ENCODE peak calls at places on chromosomes 7 and 10, in five cellular contexts. D is breast epithelium, B is IMR-90, Q is adrenal gland, X is stomach. W is an unnamed sample.
A peak's percentile ranks its signal among the peaks of the same experiment; 100 is the strongest.

GRCh38 chr7:16695621-16696237 is 49.7 kb downstream of the BZW2 start:
- DNase-seq in D (peak; percentile 36), B (peak; percentile 73), Q (peak; percentile 77), X (peak; percentile 37), W (no peak)

GRCh38 chr10:44948713-44949112 is 10.9 kb upstream of the RASSF4 start:
- DNase-seq in D (no peak), B (no peak), Q (peak; percentile 15), X (no peak), W (no peak)

GRCh38 chr7:100048680-100049079 is 894 bp upstream of the ZSCAN21 start:
- DNase-seq in D (no peak), B (no peak), Q (no peak), X (no peak), W (no peak)

GRCh38 chr7:1938788-1939433 is 268.8 kb downstream of the ELFN1 start:
- DNase-seq in D (no peak), B (no peak), Q (no peak), X (no peak), W (no peak)

GRCh38 chr7:23018747-23019146 is 4.8 kb upstream of the HYCC1 start:
- DNase-seq in D (no peak), B (peak; percentile 36), Q (no peak), X (no peak), W (no peak)

GRCh38 chr7:70684173-70684572 is 447.8 kb upstream of the GALNT17 start:
- DNase-seq in D (no peak), B (no peak), Q (no peak), X (no peak), W (no peak)

GRCh38 chr10:76175533-76176165 is 744.2 kb downstream of the LRMDA start:
- DNase-seq in D (no peak), B (no peak), Q (no peak), X (no peak), W (no peak)

GRCh38 chr7:22675917-22676343 is 51.1 kb upstream of the IL6 start:
- DNase-seq in D (no peak), B (peak; percentile 86), Q (no peak), X (no peak), W (no peak)

GRCh38 chr7:153090757-153091156 is 331.2 kb downstream of the ACTR3B start:
- DNase-seq in D (no peak), B (no peak), Q (no peak), X (no peak), W (no peak)

GRCh38 chr7:90931996-90932912 is 332.0 kb upstream of the FZD1 start:
- DNase-seq in D (no peak), B (no peak), Q (no peak), X (no peak), W (no peak)

GRCh38 chr7:152543801-152544200 is 108.0 kb upstream of the KMT2C start:
- DNase-seq in D (no peak), B (no peak), Q (no peak), X (no peak), W (no peak)

GRCh38 chr7:8175929-8176369 is 86.0 kb downstream of the ICA1 start:
- DNase-seq in D (no peak), B (no peak), Q (no peak), X (no peak), W (no peak)

GRCh38 chr7:73623798-73624668 is at the start of gene MLXIPL:
- DNase-seq in D (peak; percentile 74), B (no peak), Q (peak; percentile 91), X (peak; percentile 93), W (peak; percentile 80)

GRCh38 chr10:110755781-110756180 is 111.6 kb downstream of the RBM20 start:
- DNase-seq in D (no peak), B (no peak), Q (no peak), X (no peak), W (no peak)

GRCh38 chr7:27840314-27840713 is 100.4 kb downstream of the TAX1BP1 start:
- DNase-seq in D (no peak), B (no peak), Q (no peak), X (no peak), W (no peak)

GRCh38 chr7:33539198-33539597 is 366.1 kb upstream of the BMPER start:
- DNase-seq in D (no peak), B (no peak), Q (no peak), X (no peak), W (no peak)

GRCh38 chr10:80204801-80205477 is 398 bp downstream of the ANXA11 start:
- DNase-seq in D (no peak), B (peak; percentile 30), Q (no peak), X (peak; percentile 48), W (peak; percentile 66)

GRCh38 chr7:81501220-81501619 is 268.6 kb downstream of the HGF start:
- DNase-seq in D (no peak), B (peak; percentile 81), Q (no peak), X (no peak), W (no peak)

GRCh38 chr7:44808914-44809393 is 12.5 kb downstream of the PPIA start:
- DNase-seq in D (no peak), B (no peak), Q (no peak), X (no peak), W (no peak)

GRCh38 chr10:50623299-50624153 is at the start of gene SGMS1:
- DNase-seq in D (peak; percentile 72), B (peak; percentile 83), Q (peak; percentile 91), X (peak; percentile 89), W (peak; percentile 92)

GRCh38 chr10:117539903-117540639 is 2.5 kb upstream of the EMX2 start:
- DNase-seq in D (no peak), B (no peak), Q (no peak), X (no peak), W (no peak)

GRCh38 chr10:98632456-98633150 is 185.9 kb upstream of the HPS1 start:
- DNase-seq in D (no peak), B (no peak), Q (no peak), X (no peak), W (no peak)

GRCh38 chr7:130276796-130277762 is 10.4 kb downstream of the CPA2 start:
- DNase-seq in D (no peak), B (peak; percentile 78), Q (no peak), X (no peak), W (no peak)

GRCh38 chr7:82805527-82805960 is 357.1 kb downstream of the PCLO start:
- DNase-seq in D (no peak), B (peak; percentile 95), Q (no peak), X (no peak), W (no peak)

GRCh38 chr7:79434867-79435266 is 18.6 kb downstream of the MAGI2 start:
- DNase-seq in D (no peak), B (no peak), Q (no peak), X (no peak), W (no peak)

GRCh38 chr7:37352974-37353948 is 95.4 kb downstream of the ELMO1 start:
- DNase-seq in D (no peak), B (no peak), Q (no peak), X (no peak), W (no peak)

GRCh38 chr7:118573065-118573464 is 348.6 kb downstream of the ANKRD7 start:
- DNase-seq in D (no peak), B (no peak), Q (peak; percentile 90), X (no peak), W (no peak)

GRCh38 chr10:132515811-132516726 is 21.5 kb upstream of the INPP5A start:
- DNase-seq in D (no peak), B (no peak), Q (peak; percentile 49), X (peak; percentile 8), W (peak; percentile 67)
- H3K4me1 ChIP-seq in D (peaks cover 28% of the 10 kb centered on the region), B (peaks cover 27% of the 10 kb centered on the region), Q (peaks cover 50% of the 10 kb centered on the region), X (peaks cover 57% of the 10 kb centered on the region), W (no peaks in the 10 kb centered on the region)

GRCh38 chr10:26697163-26697921 is at the start of gene PDSS1:
- DNase-seq in D (peak; percentile 26), B (peak; percentile 50), Q (peak; percentile 82), X (peak; percentile 75), W (peak; percentile 84)
- TF ChIP-seq POLR2A in D (no peak), B (no peak), Q (peak; percentile 48), X (no peak), W (peak; percentile 38)

GRCh38 chr10:52874541-52874940 is 102.0 kb upstream of the MBL2 start:
- DNase-seq in D (no peak), B (no peak), Q (no peak), X (no peak), W (no peak)
- H3K4me1 ChIP-seq in D (no peaks in the 10 kb centered on the region), B (no peaks in the 10 kb centered on the region), Q (no peaks in the 10 kb centered on the region), X (no peaks in the 10 kb centered on the region), W (no peaks in the 10 kb centered on the region)

DNA sequence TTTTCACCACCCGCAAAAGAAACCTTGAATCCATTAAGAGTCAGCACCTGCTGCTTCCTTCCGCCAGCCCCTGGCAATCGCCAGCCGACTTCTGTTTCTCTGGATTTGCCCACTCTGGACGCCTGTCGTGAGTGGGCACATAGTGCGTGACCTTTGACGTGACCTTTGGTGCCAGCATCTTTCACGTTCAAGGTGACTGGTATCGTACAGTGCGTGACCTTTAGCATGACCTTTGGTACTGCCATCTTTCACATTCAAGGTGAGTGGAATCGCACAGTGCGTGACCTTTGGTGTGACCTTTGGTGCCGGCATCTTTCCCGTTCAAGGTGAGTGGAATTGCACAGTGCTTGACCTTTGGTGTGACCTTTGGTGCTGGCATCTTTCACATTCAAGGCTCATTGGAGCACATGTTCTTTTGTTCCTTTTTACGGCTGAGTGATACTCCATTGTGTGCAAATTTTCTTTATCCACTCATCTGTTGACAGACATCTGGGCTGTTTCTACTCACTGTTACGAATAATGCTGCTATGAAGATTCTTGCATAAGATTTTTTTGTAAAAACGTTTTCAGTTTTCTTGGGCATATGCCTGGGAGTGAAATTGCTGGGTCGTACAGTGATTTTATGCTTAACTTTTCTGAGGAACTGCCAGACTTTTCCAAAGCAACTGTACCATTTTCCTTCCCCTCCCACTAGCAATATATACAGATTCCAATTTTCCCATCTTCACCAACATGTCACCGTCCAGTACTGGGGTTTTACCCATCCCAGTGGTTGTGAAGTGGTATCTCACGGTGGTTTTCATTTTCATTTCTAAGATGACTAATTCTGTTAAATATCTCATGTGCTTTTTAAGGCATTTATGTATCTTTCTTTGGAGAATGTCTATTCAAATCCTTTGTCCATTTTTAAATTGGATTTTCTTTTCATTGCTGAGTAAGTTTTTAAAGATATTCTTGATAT is 145.3 kb downstream of the DIP2C start:
- DNase-seq in D (no peak), B (no peak), Q (peak; percentile 7), X (no peak), W (peak; percentile 40)
- TF ChIP-seq POLR2A in D (no peak), B (no peak), Q (no peak), X (no peak), W (no peak)

GRCh38 chr10:28796606-28797512 is 119.5 kb downstream of the BAMBI start:
- DNase-seq in D (no peak), B (peak; percentile 83), Q (peak; percentile 90), X (peak; percentile 34), W (no peak)
- H3K4me1 ChIP-seq in D (no peaks in the 10 kb centered on the region), B (peaks cover 2% of the 10 kb centered on the region), Q (peaks cover 13% of the 10 kb centered on the region), X (peaks cover 6% of the 10 kb centered on the region), W (no peaks in the 10 kb centered on the region)

GRCh38 chr10:5563991-5564536 is 39.3 kb downstream of the CALML3 start:
- DNase-seq in D (no peak), B (peak; percentile 61), Q (no peak), X (peak; percentile 21), W (peak; percentile 64)

GRCh38 chr10:5560844-5561703 is 36.3 kb downstream of the CALML3 start:
- DNase-seq in D (no peak), B (no peak), Q (no peak), X (peak; percentile 23), W (peak; percentile 60)

GRCh38 chr10:5560142-5560843 is 35.5 kb downstream of the CALML3 start:
- DNase-seq in D (no peak), B (no peak), Q (no peak), X (peak; percentile 5), W (peak; percentile 56)

GRCh38 chr10:5563237-5563961 is 38.6 kb downstream of the CALML3 start:
- DNase-seq in D (no peak), B (no peak), Q (no peak), X (peak; percentile 22), W (peak; percentile 74)

GRCh38 chr10:5561704-5562645 is 37.2 kb downstream of the CALML3 start:
- DNase-seq in D (no peak), B (no peak), Q (no peak), X (peak; percentile 15), W (peak; percentile 62)
- TF ChIP-seq POLR2A in D (no peak), B (no peak), Q (no peak), X (no peak), W (no peak)

W was measured in sigmoid colon.